ENCODE peak calls at places on chromosomes 1 and 21, in six cellular contexts. One of them, this sample, is unnamed.

GRCh38 chr1:46621930-46622329 is 5.3 kb upstream of the MOB3C start:
- DNase-seq in activated CD8-positive, alpha-beta T cell treated with anti-CD3 and anti-CD28 coated beads for 36 hours: no peak
- DNase-seq in NCI-H1417 treated with DMSO at 0.1 percent for 48 hours: no peak
- DNase-seq in NCI-H2081: no peak
- DNase-seq in stimulated activated CD4-positive, alpha-beta T cell treated with anti-CD3 and anti-CD28 coated beads, Interleukin-15, amount 100 ng/mL, for 1 hour: no peak
- DNase-seq in GM06990: no peak
- DNase-seq in this sample: no peak

GRCh38 chr1:225660544-225660946 is 7.6 kb upstream of the ENAH start:
- DNase-seq in activated CD8-positive, alpha-beta T cell treated with anti-CD3 and anti-CD28 coated beads for 36 hours: no peak
- DNase-seq in NCI-H1417 treated with DMSO at 0.1 percent for 48 hours: no peak
- DNase-seq in NCI-H2081: no peak
- DNase-seq in stimulated activated CD4-positive, alpha-beta T cell treated with anti-CD3 and anti-CD28 coated beads, Interleukin-15, amount 100 ng/mL, for 1 hour: no peak
- DNase-seq in GM06990: no peak
- DNase-seq in this sample: no peak

GRCh38 chr21:36722370-36723368 is 23.8 kb downstream of the SIM2 start:
- DNase-seq in activated CD8-positive, alpha-beta T cell treated with anti-CD3 and anti-CD28 coated beads for 36 hours: no peak
- DNase-seq in NCI-H1417 treated with DMSO at 0.1 percent for 48 hours: no peak
- DNase-seq in NCI-H2081: no peak
- DNase-seq in stimulated activated CD4-positive, alpha-beta T cell treated with anti-CD3 and anti-CD28 coated beads, Interleukin-15, amount 100 ng/mL, for 1 hour: no peak
- DNase-seq in GM06990: no peak
- DNase-seq in this sample: no peak

GRCh38 chr1:222833484-222833883 is 18.6 kb downstream of the DISP1 start:
- DNase-seq in activated CD8-positive, alpha-beta T cell treated with anti-CD3 and anti-CD28 coated beads for 36 hours: no peak
- DNase-seq in NCI-H1417 treated with DMSO at 0.1 percent for 48 hours: no peak
- DNase-seq in NCI-H2081: no peak
- DNase-seq in stimulated activated CD4-positive, alpha-beta T cell treated with anti-CD3 and anti-CD28 coated beads, Interleukin-15, amount 100 ng/mL, for 1 hour: no peak
- DNase-seq in GM06990: no peak
- DNase-seq in this sample: no peak

GRCh38 chr1:18340787-18341186 is 139.9 kb upstream of the KLHDC7A start:
- DNase-seq in activated CD8-positive, alpha-beta T cell treated with anti-CD3 and anti-CD28 coated beads for 36 hours: no peak
- DNase-seq in NCI-H1417 treated with DMSO at 0.1 percent for 48 hours: no peak
- DNase-seq in NCI-H2081: no peak
- DNase-seq in stimulated activated CD4-positive, alpha-beta T cell treated with anti-CD3 and anti-CD28 coated beads, Interleukin-15, amount 100 ng/mL, for 1 hour: no peak
- DNase-seq in GM06990: no peak
- DNase-seq in this sample: no peak

GRCh38 chr1:193342811-193343210 is 156.4 kb upstream of the B3GALT2 start:
- DNase-seq in activated CD8-positive, alpha-beta T cell treated with anti-CD3 and anti-CD28 coated beads for 36 hours: no peak
- DNase-seq in NCI-H1417 treated with DMSO at 0.1 percent for 48 hours: no peak
- DNase-seq in NCI-H2081: no peak
- DNase-seq in stimulated activated CD4-positive, alpha-beta T cell treated with anti-CD3 and anti-CD28 coated beads, Interleukin-15, amount 100 ng/mL, for 1 hour: no peak
- DNase-seq in GM06990: no peak
- DNase-seq in this sample: no peak

GRCh38 chr1:200890818-200891773 is 3.6 kb upstream of the INAVA start:
- DNase-seq in activated CD8-positive, alpha-beta T cell treated with anti-CD3 and anti-CD28 coated beads for 36 hours: peak
- DNase-seq in NCI-H1417 treated with DMSO at 0.1 percent for 48 hours: no peak
- DNase-seq in NCI-H2081: no peak
- DNase-seq in stimulated activated CD4-positive, alpha-beta T cell treated with anti-CD3 and anti-CD28 coated beads, Interleukin-15, amount 100 ng/mL, for 1 hour: no peak
- DNase-seq in GM06990: peak
- DNase-seq in this sample: peak

GRCh38 chr21:44952116-44952928 is 12.5 kb downstream of the SLX9 start:
- DNase-seq in activated CD8-positive, alpha-beta T cell treated with anti-CD3 and anti-CD28 coated beads for 36 hours: no peak
- DNase-seq in NCI-H1417 treated with DMSO at 0.1 percent for 48 hours: no peak
- DNase-seq in NCI-H2081: no peak
- DNase-seq in stimulated activated CD4-positive, alpha-beta T cell treated with anti-CD3 and anti-CD28 coated beads, Interleukin-15, amount 100 ng/mL, for 1 hour: no peak
- DNase-seq in GM06990: no peak
- DNase-seq in this sample: no peak

GRCh38 chr1:230268371-230269170 is 157.6 kb downstream of the PGBD5 start:
- DNase-seq in activated CD8-positive, alpha-beta T cell treated with anti-CD3 and anti-CD28 coated beads for 36 hours: no peak
- DNase-seq in NCI-H1417 treated with DMSO at 0.1 percent for 48 hours: peak
- DNase-seq in NCI-H2081: peak
- DNase-seq in stimulated activated CD4-positive, alpha-beta T cell treated with anti-CD3 and anti-CD28 coated beads, Interleukin-15, amount 100 ng/mL, for 1 hour: no peak
- DNase-seq in GM06990: no peak
- DNase-seq in this sample: peak

GRCh38 chr1:33365560-33365997 is 44.7 kb upstream of the A3GALT2 start:
- DNase-seq in activated CD8-positive, alpha-beta T cell treated with anti-CD3 and anti-CD28 coated beads for 36 hours: no peak
- DNase-seq in NCI-H1417 treated with DMSO at 0.1 percent for 48 hours: no peak
- DNase-seq in NCI-H2081: no peak
- DNase-seq in stimulated activated CD4-positive, alpha-beta T cell treated with anti-CD3 and anti-CD28 coated beads, Interleukin-15, amount 100 ng/mL, for 1 hour: no peak
- DNase-seq in GM06990: no peak
- DNase-seq in this sample: no peak

GRCh38 chr1:39779821-39780220 is 8.7 kb upstream of the OXCT2 start:
- DNase-seq in activated CD8-positive, alpha-beta T cell treated with anti-CD3 and anti-CD28 coated beads for 36 hours: no peak
- DNase-seq in NCI-H1417 treated with DMSO at 0.1 percent for 48 hours: no peak
- DNase-seq in NCI-H2081: no peak
- DNase-seq in stimulated activated CD4-positive, alpha-beta T cell treated with anti-CD3 and anti-CD28 coated beads, Interleukin-15, amount 100 ng/mL, for 1 hour: no peak
- DNase-seq in GM06990: no peak
- DNase-seq in this sample: no peak

GRCh38 chr1:20837554-20838192 is 50.6 kb upstream of the HP1BP3 start:
- DNase-seq in activated CD8-positive, alpha-beta T cell treated with anti-CD3 and anti-CD28 coated beads for 36 hours: no peak
- DNase-seq in NCI-H1417 treated with DMSO at 0.1 percent for 48 hours: no peak
- DNase-seq in NCI-H2081: no peak
- DNase-seq in stimulated activated CD4-positive, alpha-beta T cell treated with anti-CD3 and anti-CD28 coated beads, Interleukin-15, amount 100 ng/mL, for 1 hour: no peak
- DNase-seq in GM06990: no peak
- DNase-seq in this sample: no peak

GRCh38 chr1:204591473-204592090 is 75.4 kb downstream of the MDM4 start:
- DNase-seq in activated CD8-positive, alpha-beta T cell treated with anti-CD3 and anti-CD28 coated beads for 36 hours: no peak
- DNase-seq in NCI-H1417 treated with DMSO at 0.1 percent for 48 hours: no peak
- DNase-seq in NCI-H2081: no peak
- DNase-seq in stimulated activated CD4-positive, alpha-beta T cell treated with anti-CD3 and anti-CD28 coated beads, Interleukin-15, amount 100 ng/mL, for 1 hour: no peak
- DNase-seq in GM06990: no peak
- DNase-seq in this sample: no peak

GRCh38 chr1:223634423-223634822 is 31.1 kb downstream of the CAPN8 start:
- DNase-seq in activated CD8-positive, alpha-beta T cell treated with anti-CD3 and anti-CD28 coated beads for 36 hours: no peak
- DNase-seq in NCI-H1417 treated with DMSO at 0.1 percent for 48 hours: no peak
- DNase-seq in NCI-H2081: no peak
- DNase-seq in stimulated activated CD4-positive, alpha-beta T cell treated with anti-CD3 and anti-CD28 coated beads, Interleukin-15, amount 100 ng/mL, for 1 hour: no peak
- DNase-seq in GM06990: no peak
- DNase-seq in this sample: no peak

GRCh38 chr1:104706631-104707147 is 957.0 kb downstream of the AMY1C start:
- DNase-seq in activated CD8-positive, alpha-beta T cell treated with anti-CD3 and anti-CD28 coated beads for 36 hours: no peak
- DNase-seq in NCI-H1417 treated with DMSO at 0.1 percent for 48 hours: no peak
- DNase-seq in NCI-H2081: no peak
- DNase-seq in stimulated activated CD4-positive, alpha-beta T cell treated with anti-CD3 and anti-CD28 coated beads, Interleukin-15, amount 100 ng/mL, for 1 hour: no peak
- DNase-seq in GM06990: no peak
- DNase-seq in this sample: peak

GRCh38 chr1:16978589-16979474 is 1.6 kb downstream of the MFAP2 start:
- DNase-seq in activated CD8-positive, alpha-beta T cell treated with anti-CD3 and anti-CD28 coated beads for 36 hours: no peak
- DNase-seq in NCI-H1417 treated with DMSO at 0.1 percent for 48 hours: no peak
- DNase-seq in NCI-H2081: no peak
- DNase-seq in stimulated activated CD4-positive, alpha-beta T cell treated with anti-CD3 and anti-CD28 coated beads, Interleukin-15, amount 100 ng/mL, for 1 hour: no peak
- DNase-seq in GM06990: no peak
- DNase-seq in this sample: no peak

GRCh38 chr1:22671999-22672398 is 19.0 kb downstream of the C1QB start:
- DNase-seq in activated CD8-positive, alpha-beta T cell treated with anti-CD3 and anti-CD28 coated beads for 36 hours: no peak
- DNase-seq in NCI-H1417 treated with DMSO at 0.1 percent for 48 hours: no peak
- DNase-seq in NCI-H2081: no peak
- DNase-seq in stimulated activated CD4-positive, alpha-beta T cell treated with anti-CD3 and anti-CD28 coated beads, Interleukin-15, amount 100 ng/mL, for 1 hour: no peak
- DNase-seq in GM06990: no peak
- DNase-seq in this sample: no peak

GRCh38 chr1:177343445-177343844 is 172.7 kb downstream of the BRINP2 start:
- DNase-seq in activated CD8-positive, alpha-beta T cell treated with anti-CD3 and anti-CD28 coated beads for 36 hours: no peak
- DNase-seq in NCI-H1417 treated with DMSO at 0.1 percent for 48 hours: no peak
- DNase-seq in NCI-H2081: no peak
- DNase-seq in stimulated activated CD4-positive, alpha-beta T cell treated with anti-CD3 and anti-CD28 coated beads, Interleukin-15, amount 100 ng/mL, for 1 hour: no peak
- DNase-seq in GM06990: no peak
- DNase-seq in this sample: no peak

GRCh38 chr1:51044834-51045233 is 57.2 kb upstream of the C1orf185 start:
- DNase-seq in activated CD8-positive, alpha-beta T cell treated with anti-CD3 and anti-CD28 coated beads for 36 hours: no peak
- DNase-seq in NCI-H1417 treated with DMSO at 0.1 percent for 48 hours: no peak
- DNase-seq in NCI-H2081: peak
- DNase-seq in stimulated activated CD4-positive, alpha-beta T cell treated with anti-CD3 and anti-CD28 coated beads, Interleukin-15, amount 100 ng/mL, for 1 hour: no peak
- DNase-seq in GM06990: no peak
- DNase-seq in this sample: peak

GRCh38 chr1:162083273-162083672 is 13.8 kb downstream of the NOS1AP start:
- DNase-seq in activated CD8-positive, alpha-beta T cell treated with anti-CD3 and anti-CD28 coated beads for 36 hours: no peak
- DNase-seq in NCI-H1417 treated with DMSO at 0.1 percent for 48 hours: no peak
- DNase-seq in NCI-H2081: no peak
- DNase-seq in stimulated activated CD4-positive, alpha-beta T cell treated with anti-CD3 and anti-CD28 coated beads, Interleukin-15, amount 100 ng/mL, for 1 hour: no peak
- DNase-seq in GM06990: no peak
- DNase-seq in this sample: no peak

GRCh38 chr1:226810681-226811080 is 59.7 kb upstream of the PSEN2 start:
- DNase-seq in activated CD8-positive, alpha-beta T cell treated with anti-CD3 and anti-CD28 coated beads for 36 hours: no peak
- DNase-seq in NCI-H1417 treated with DMSO at 0.1 percent for 48 hours: no peak
- DNase-seq in NCI-H2081: no peak
- DNase-seq in stimulated activated CD4-positive, alpha-beta T cell treated with anti-CD3 and anti-CD28 coated beads, Interleukin-15, amount 100 ng/mL, for 1 hour: no peak
- DNase-seq in GM06990: no peak
- DNase-seq in this sample: no peak

GRCh38 chr1:92804721-92805169 is 19.8 kb upstream of the EVI5 start:
- DNase-seq in activated CD8-positive, alpha-beta T cell treated with anti-CD3 and anti-CD28 coated beads for 36 hours: peak
- DNase-seq in NCI-H1417 treated with DMSO at 0.1 percent for 48 hours: no peak
- DNase-seq in NCI-H2081: no peak
- DNase-seq in stimulated activated CD4-positive, alpha-beta T cell treated with anti-CD3 and anti-CD28 coated beads, Interleukin-15, amount 100 ng/mL, for 1 hour: no peak
- DNase-seq in GM06990: no peak
- DNase-seq in this sample: peak

GRCh38 chr1:40379785-40380452 is 6.4 kb downstream of the SMAP2 start:
- DNase-seq in activated CD8-positive, alpha-beta T cell treated with anti-CD3 and anti-CD28 coated beads for 36 hours: no peak
- DNase-seq in NCI-H1417 treated with DMSO at 0.1 percent for 48 hours: no peak
- DNase-seq in NCI-H2081: no peak
- DNase-seq in stimulated activated CD4-positive, alpha-beta T cell treated with anti-CD3 and anti-CD28 coated beads, Interleukin-15, amount 100 ng/mL, for 1 hour: no peak
- DNase-seq in GM06990: no peak
- DNase-seq in this sample: no peak

GRCh38 chr1:214402583-214403216 is 121.7 kb downstream of the SMYD2 start:
- DNase-seq in activated CD8-positive, alpha-beta T cell treated with anti-CD3 and anti-CD28 coated beads for 36 hours: no peak
- DNase-seq in NCI-H1417 treated with DMSO at 0.1 percent for 48 hours: no peak
- DNase-seq in NCI-H2081: no peak
- DNase-seq in stimulated activated CD4-positive, alpha-beta T cell treated with anti-CD3 and anti-CD28 coated beads, Interleukin-15, amount 100 ng/mL, for 1 hour: no peak
- DNase-seq in GM06990: no peak
- DNase-seq in this sample: no peak

GRCh38 chr1:168763031-168763430 is 34.0 kb upstream of the DPT start:
- DNase-seq in activated CD8-positive, alpha-beta T cell treated with anti-CD3 and anti-CD28 coated beads for 36 hours: no peak
- DNase-seq in NCI-H1417 treated with DMSO at 0.1 percent for 48 hours: no peak
- DNase-seq in NCI-H2081: no peak
- DNase-seq in stimulated activated CD4-positive, alpha-beta T cell treated with anti-CD3 and anti-CD28 coated beads, Interleukin-15, amount 100 ng/mL, for 1 hour: no peak
- DNase-seq in GM06990: no peak
- DNase-seq in this sample: no peak

GRCh38 chr1:200306954-200307754 is 102.7 kb downstream of the ZNF281 start:
- DNase-seq in activated CD8-positive, alpha-beta T cell treated with anti-CD3 and anti-CD28 coated beads for 36 hours: peak
- DNase-seq in NCI-H1417 treated with DMSO at 0.1 percent for 48 hours: no peak
- DNase-seq in NCI-H2081: peak
- DNase-seq in stimulated activated CD4-positive, alpha-beta T cell treated with anti-CD3 and anti-CD28 coated beads, Interleukin-15, amount 100 ng/mL, for 1 hour: no peak
- DNase-seq in GM06990: peak
- DNase-seq in this sample: peak

GRCh38 chr1:185249563-185249962 is 67.5 kb downstream of the IVNS1ABP start:
- DNase-seq in activated CD8-positive, alpha-beta T cell treated with anti-CD3 and anti-CD28 coated beads for 36 hours: no peak
- DNase-seq in NCI-H1417 treated with DMSO at 0.1 percent for 48 hours: no peak
- DNase-seq in NCI-H2081: no peak
- DNase-seq in stimulated activated CD4-positive, alpha-beta T cell treated with anti-CD3 and anti-CD28 coated beads, Interleukin-15, amount 100 ng/mL, for 1 hour: no peak
- DNase-seq in GM06990: no peak
- DNase-seq in this sample: no peak